ENCODE peak calls at places on chromosomes 12 and 14, in eight cellular contexts. U is H1, W is cardiac fibroblast, D is fibroblast of mammary gland, I is lung, C is GM12865, Y is tibial nerve, G is epithelial cell of esophagus. X is an unnamed sample.

GRCh38 chr12:77167801-77168200 is 102.4 kb upstream of the E2F7 start:
- DNase-seq in U (no peak), W (peak; percentile 9), D (peak; percentile 60), I (no peak), C (no peak), Y (no peak), G (peak; percentile 34), X (no peak)

GRCh38 chr12:105025890-105026289 is 39.8 kb downstream of the NOPCHAP1 start:
- DNase-seq in U (no peak), W (peak; percentile 88), D (peak; percentile 73), I (peak; percentile 43), C (no peak), Y (peak; percentile 35), G (no peak), X (peak; percentile 83)

GRCh38 chr12:73731658-73732057 is 806.0 kb upstream of the ATXN7L3B start:
- DNase-seq in U (no peak), W (no peak), D (no peak), I (no peak), C (no peak), Y (no peak), G (peak; percentile 5), X (no peak)

GRCh38 chr14:50333010-50333409 is 20.9 kb downstream of the DMAC2L start:
- DNase-seq in U (no peak), W (peak; percentile 98), D (peak; percentile 95), I (no peak), C (no peak), Y (no peak), G (peak; percentile 93), X (no peak)

GRCh38 chr14:105846312-105846711 is 319.9 kb downstream of the TMEM121 start:
- DNase-seq in U (no peak), W (no peak), D (no peak), I (no peak), C (no peak), Y (no peak), G (no peak), X (no peak)

GRCh38 chr12:110370732-110371141 is 32.8 kb downstream of the ANAPC7 start:
- DNase-seq in U (no peak), W (no peak), D (no peak), I (no peak), C (no peak), Y (no peak), G (peak; percentile 97), X (no peak)

GRCh38 chr12:102480401-102480800 is at the start of gene IGF1:
- DNase-seq in U (no peak), W (peak; percentile 73), D (peak; percentile 56), I (no peak), C (no peak), Y (no peak), G (no peak), X (no peak)

GRCh38 chr12:124750787-124751471 is 112.7 kb downstream of the SCARB1 start:
- DNase-seq in U (peak; percentile 73), W (peak; percentile 31), D (no peak), I (no peak), C (no peak), Y (no peak), G (no peak), X (no peak)

GRCh38 chr12:5796171-5797091 is 148.6 kb downstream of the ANO2 start:
- DNase-seq in U (peak; percentile 87), W (no peak), D (no peak), I (peak; percentile 32), C (peak; percentile 22), Y (no peak), G (no peak), X (no peak)

GRCh38 chr12:26318661-26319068 is 123.3 kb downstream of the SSPN start:
- DNase-seq in U (no peak), W (peak; percentile 84), D (peak; percentile 97), I (no peak), C (peak; percentile 70), Y (peak; percentile 59), G (peak; percentile 84), X (no peak)

GRCh38 chr12:49946086-49946485 is 4.5 kb upstream of the AQP2 start:
- DNase-seq in U (no peak), W (no peak), D (no peak), I (no peak), C (no peak), Y (no peak), G (no peak), X (no peak)

GRCh38 chr12:70240677-70241076 is 2.6 kb upstream of the CNOT2 start:
- DNase-seq in U (no peak), W (no peak), D (no peak), I (no peak), C (peak; percentile 26), Y (no peak), G (no peak), X (no peak)

GRCh38 chr14:68157971-68158371 is 338.4 kb downstream of the RAD51B start:
- DNase-seq in U (no peak), W (peak; percentile 31), D (peak; percentile 44), I (no peak), C (no peak), Y (no peak), G (peak; percentile 49), X (no peak)

GRCh38 chr14:69763761-69764510 is 3.0 kb upstream of the SRSF5 start:
- DNase-seq in U (no peak), W (no peak), D (peak; percentile 16), I (no peak), C (peak; percentile 28), Y (no peak), G (no peak), X (no peak)

GRCh38 chr12:104319918-104320626 is 16.5 kb downstream of the EID3 start:
- DNase-seq in U (no peak), W (no peak), D (no peak), I (no peak), C (no peak), Y (no peak), G (no peak), X (no peak)

GRCh38 chr14:47269788-47270492 is 405.5 kb downstream of the MDGA2 start:
- DNase-seq in U (no peak), W (peak; percentile 0), D (peak; percentile 3), I (no peak), C (no peak), Y (no peak), G (no peak), X (no peak)
- H3K4me3 ChIP-seq in U (no peak overlapping the region), W (no peak overlapping the region), D (no peak overlapping the region), I (no peak overlapping the region), C (no peak overlapping the region), Y (no peak overlapping the region), G (no peak overlapping the region), X (no peak overlapping the region)

DNA sequence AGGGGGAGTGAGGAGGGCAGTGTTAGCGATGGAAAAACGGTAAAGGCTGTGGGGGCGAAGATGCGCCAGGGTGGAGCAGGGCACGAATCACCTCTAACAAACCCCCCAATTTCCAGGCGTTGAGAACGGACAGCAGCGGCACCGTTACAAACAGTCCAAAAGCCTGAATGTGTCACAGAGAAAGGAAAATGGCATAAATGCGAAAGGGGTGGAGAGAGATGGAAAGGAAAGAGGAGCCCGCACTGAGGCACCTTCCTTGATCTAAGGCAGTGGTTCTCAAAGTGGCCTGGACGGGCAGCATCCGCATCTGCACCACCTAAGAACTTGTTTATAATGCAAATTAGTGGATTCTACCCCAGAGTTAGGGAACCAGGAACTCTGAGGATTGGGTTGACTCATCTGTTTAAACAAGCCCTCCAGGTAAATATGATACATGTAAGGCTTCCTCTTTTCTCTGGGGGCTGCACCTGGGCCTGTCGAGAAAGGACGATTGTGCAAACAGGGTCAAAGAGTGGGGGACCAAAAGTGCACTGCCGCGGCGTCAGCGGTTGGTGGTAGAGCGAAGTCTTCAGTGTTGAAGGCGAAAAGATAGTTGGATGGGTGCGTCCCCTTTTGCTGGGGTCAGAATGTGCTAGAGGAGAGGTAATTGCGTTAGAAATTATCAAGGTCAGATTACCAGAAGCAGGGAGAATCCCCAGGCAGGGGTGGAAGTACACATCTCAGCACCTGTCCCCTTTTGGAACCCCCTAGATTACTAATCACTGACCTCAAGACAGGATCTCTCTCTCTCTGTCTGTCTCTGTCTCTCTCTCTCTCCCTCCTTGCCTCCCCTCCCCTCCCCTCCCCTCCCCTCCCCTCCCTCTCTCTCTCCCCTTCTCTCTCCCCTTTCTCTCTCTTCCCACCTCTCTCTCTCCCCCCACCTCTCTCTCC is 1.3 kb upstream of the KCNH5 start:
- DNase-seq in U (peak; percentile 50), W (no peak), D (no peak), I (no peak), C (no peak), Y (no peak), G (peak; percentile 33), X (no peak)
- H3K4me3 ChIP-seq in U (peak overlapping the region; percentile 78), W (peak overlapping the region; percentile 46), D (no peak overlapping the region), I (no peak overlapping the region), C (no peak overlapping the region), Y (no peak overlapping the region), G (no peak overlapping the region), X (no peak overlapping the region)

GRCh38 chr12:120169946-120170345 is 24.6 kb downstream of the GCN1 start:
- DNase-seq in U (no peak), W (no peak), D (no peak), I (no peak), C (no peak), Y (no peak), G (no peak), X (no peak)

GRCh38 chr12:120168337-120168736 is 26.2 kb downstream of the GCN1 start:
- DNase-seq in U (no peak), W (no peak), D (no peak), I (no peak), C (no peak), Y (no peak), G (no peak), X (no peak)

GRCh38 chr12:120167529-120168095 is 26.9 kb downstream of the GCN1 start:
- DNase-seq in U (no peak), W (no peak), D (peak; percentile 14), I (no peak), C (no peak), Y (no peak), G (no peak), X (no peak)

GRCh38 chr12:120172053-120172452 is 22.5 kb downstream of the GCN1 start:
- DNase-seq in U (no peak), W (no peak), D (no peak), I (no peak), C (no peak), Y (no peak), G (no peak), X (no peak)

DNA sequence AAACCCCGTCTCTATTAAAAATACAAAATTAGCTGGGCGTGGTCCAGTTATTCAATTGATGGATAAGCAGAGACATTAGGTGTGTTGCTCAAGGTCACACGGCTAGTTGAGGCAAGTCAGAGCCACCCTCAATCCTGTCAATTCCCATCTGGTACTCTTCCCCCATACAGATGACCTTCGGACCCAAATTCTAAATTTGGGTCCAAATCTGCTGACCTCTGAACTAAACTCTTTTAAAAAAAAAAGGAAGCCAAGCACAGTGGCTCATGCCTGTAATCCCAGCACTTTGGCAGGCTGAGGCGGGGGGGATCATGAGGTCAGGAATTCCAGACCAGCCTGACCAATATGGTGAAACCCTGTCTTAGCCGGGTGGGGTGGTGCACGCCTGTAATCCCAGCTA is 23.9 kb downstream of the GCN1 start:
- DNase-seq in U (no peak), W (no peak), D (no peak), I (no peak), C (no peak), Y (no peak), G (no peak), X (no peak)
- H3K4me3 ChIP-seq in U (no peak overlapping the region), W (no peak overlapping the region), D (no peak overlapping the region), I (no peak overlapping the region), C (no peak overlapping the region), Y (no peak overlapping the region), G (no peak overlapping the region), X (no peak overlapping the region)

DNA sequence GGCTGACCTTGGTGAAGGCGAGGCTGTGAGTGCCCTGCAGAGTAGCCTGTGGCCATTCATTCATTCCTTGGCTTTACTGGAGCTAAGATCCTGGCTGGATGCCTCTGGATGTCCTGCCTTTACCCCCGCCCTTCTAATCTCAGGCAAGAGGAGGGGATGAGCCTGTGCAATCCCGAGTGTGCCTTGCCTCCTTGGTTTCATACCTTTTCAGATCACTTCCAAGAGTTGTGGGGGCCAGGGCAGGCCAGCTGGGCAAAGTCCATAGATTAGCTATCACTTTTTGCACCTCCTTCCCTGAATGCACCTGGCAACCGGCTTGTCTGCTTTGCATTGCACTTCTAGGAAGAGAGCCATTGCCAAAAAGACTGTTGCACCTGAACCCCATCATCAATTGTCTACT is 1.5 kb downstream of the VRTN start:
- DNase-seq in U (no peak), W (no peak), D (no peak), I (no peak), C (no peak), Y (no peak), G (no peak), X (no peak)
- H3K4me3 ChIP-seq in U (peak overlapping the region; percentile 87), W (no peak overlapping the region), D (no peak overlapping the region), I (no peak overlapping the region), C (no peak overlapping the region), Y (no peak overlapping the region), G (no peak overlapping the region), X (no peak overlapping the region)